ENCODE peak calls at places on chromosomes 2 and 18, in seven cellular contexts. P is astrocyte, E is neuronal stem cell, Z is MG63, V is HepG2, F is mesendoderm, W is epithelial cell of esophagus. G is an unnamed sample.
A peak's percentile ranks its signal among the peaks of the same experiment; 100 is the strongest.

GRCh38 chr2:88811238-88811637 is 119.8 kb downstream of the RPIA start:
- DNase-seq in P (no peak), E (no peak), Z (no peak), V (no peak), F (no peak), W (no peak), G (no peak)

GRCh38 chr2:64542071-64543005 is 18.2 kb downstream of the AFTPH start:
- DNase-seq in P (no peak), E (no peak), Z (no peak), V (peak; percentile 66), F (no peak), W (no peak), G (no peak)

GRCh38 chr18:63317982-63318881 is 1.3 kb downstream of the BCL2 start:
- DNase-seq in P (no peak), E (no peak), Z (peak; percentile 5), V (no peak), F (peak; percentile 86), W (peak; percentile 26), G (no peak)

GRCh38 chr2:156476516-156477206 is 40.5 kb downstream of the GPD2 start:
- DNase-seq in P (peak; percentile 91), E (no peak), Z (peak; percentile 36), V (no peak), F (no peak), W (peak; percentile 70), G (peak; percentile 36)

GRCh38 chr2:223760838-223761502 is 76.4 kb downstream of the AP1S3 start:
- DNase-seq in P (peak; percentile 88), E (no peak), Z (peak; percentile 92), V (peak; percentile 77), F (peak; percentile 55), W (peak; percentile 97), G (peak; percentile 77)

GRCh38 chr2:121372082-121372481 is 87.1 kb upstream of the TFCP2L1 start:
- DNase-seq in P (no peak), E (no peak), Z (no peak), V (no peak), F (no peak), W (no peak), G (no peak)

GRCh38 chr2:225184948-225185347 is 142.7 kb upstream of the DOCK10 start:
- DNase-seq in P (no peak), E (no peak), Z (no peak), V (no peak), F (no peak), W (no peak), G (no peak)

GRCh38 chr18:676747-677544 is 19.5 kb downstream of the TYMS start:
- DNase-seq in P (no peak), E (no peak), Z (no peak), V (no peak), F (no peak), W (no peak), G (no peak)

GRCh38 chr18:24212939-24213338 is 74.1 kb downstream of the CABYR start:
- DNase-seq in P (peak; percentile 96), E (no peak), Z (peak; percentile 15), V (peak; percentile 14), F (peak; percentile 86), W (peak; percentile 99), G (peak; percentile 98)

GRCh38 chr2:168149431-168149830 is 98.0 kb downstream of the STK39 start:
- DNase-seq in P (no peak), E (no peak), Z (no peak), V (no peak), F (no peak), W (no peak), G (peak; percentile 36)

GRCh38 chr2:202883987-202884675 is 12.6 kb upstream of the ICA1L start:
- DNase-seq in P (peak; percentile 48), E (no peak), Z (no peak), V (no peak), F (peak; percentile 1), W (no peak), G (peak; percentile 60)

GRCh38 chr2:85597241-85597640 is 1.7 kb downstream of the RNF181 start:
- DNase-seq in P (no peak), E (no peak), Z (no peak), V (no peak), F (no peak), W (no peak), G (no peak)

GRCh38 chr2:205885492-205886099 is 200.4 kb downstream of the INO80D start:
- DNase-seq in P (peak; percentile 44), E (peak; percentile 72), Z (peak; percentile 83), V (peak; percentile 65), F (peak; percentile 94), W (peak; percentile 76), G (peak; percentile 64)

GRCh38 chr18:49865401-49865800 is 52.1 kb upstream of the ACAA2 start:
- DNase-seq in P (no peak), E (no peak), Z (no peak), V (no peak), F (no peak), W (peak; percentile 38), G (no peak)

GRCh38 chr18:64099244-64099643 is 49.6 kb downstream of the LINC00305 start:
- DNase-seq in P (no peak), E (no peak), Z (no peak), V (no peak), F (no peak), W (no peak), G (no peak)

GRCh38 chr18:44819944-44820510 is 139.3 kb downstream of the SETBP1 start:
- DNase-seq in P (no peak), E (no peak), Z (peak; percentile 33), V (no peak), F (peak; percentile 43), W (no peak), G (no peak)

GRCh38 chr2:54667726-54668650 is 55.5 kb upstream of the EML6 start:
- DNase-seq in P (no peak), E (no peak), Z (no peak), V (no peak), F (no peak), W (no peak), G (no peak)

GRCh38 chr2:54665436-54665856 is 58.0 kb upstream of the EML6 start:
- DNase-seq in P (no peak), E (peak; percentile 49), Z (peak; percentile 12), V (peak; percentile 76), F (peak; percentile 73), W (peak; percentile 65), G (peak; percentile 27)

GRCh38 chr2:54664238-54664786 is 59.1 kb upstream of the EML6 start:
- DNase-seq in P (no peak), E (no peak), Z (no peak), V (no peak), F (no peak), W (no peak), G (no peak)

GRCh38 chr2:54666741-54667639 is 56.5 kb upstream of the EML6 start:
- DNase-seq in P (peak; percentile 24), E (no peak), Z (peak; percentile 16), V (peak; percentile 90), F (no peak), W (no peak), G (peak; percentile 86)

DNA sequence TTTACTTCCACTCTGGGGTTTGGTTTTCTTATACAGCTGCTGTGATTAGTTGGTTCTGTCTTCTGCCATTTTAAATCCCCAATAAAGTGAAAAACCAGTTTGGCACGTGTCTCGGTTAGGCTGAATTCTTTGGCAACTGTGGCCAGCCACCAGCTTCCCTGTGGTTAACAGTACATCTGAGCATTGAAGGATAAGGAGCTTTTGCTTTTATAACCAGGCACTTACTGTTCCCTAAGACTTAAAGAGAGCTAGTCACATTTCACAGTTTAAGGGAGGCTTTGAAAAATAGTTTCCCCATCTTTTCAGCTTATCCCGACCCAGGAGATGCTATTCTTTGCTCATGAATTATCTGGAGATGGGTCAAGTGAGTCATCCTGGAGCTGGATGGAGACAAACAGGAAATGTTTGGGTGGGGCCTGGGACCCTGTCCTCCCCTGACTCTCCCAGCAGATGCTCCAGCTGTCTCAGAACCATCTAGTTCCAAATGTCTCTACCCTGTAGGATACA is 57.3 kb upstream of the EML6 start:
- DNase-seq in P (peak; percentile 73), E (no peak), Z (peak; percentile 63), V (peak; percentile 37), F (no peak), W (peak; percentile 31), G (peak; percentile 87)
- H3K4me3 ChIP-seq in P (no peak overlapping the region), E (no peak overlapping the region), Z (no peak overlapping the region), V (no peak overlapping the region), F (no peak overlapping the region), W (no peak overlapping the region), G (no peak overlapping the region)

GRCh38 chr2:220300806-220301205 is 673.4 kb downstream of the SLC4A3 start:
- DNase-seq in P (peak; percentile 72), E (no peak), Z (no peak), V (no peak), F (no peak), W (no peak), G (peak; percentile 74)

GRCh38 chr2:220293966-220294365 is 666.5 kb downstream of the SLC4A3 start:
- DNase-seq in P (no peak), E (no peak), Z (no peak), V (no peak), F (no peak), W (peak; percentile 22), G (no peak)

GRCh38 chr2:220302756-220303155 is 675.3 kb downstream of the SLC4A3 start:
- DNase-seq in P (no peak), E (no peak), Z (no peak), V (no peak), F (no peak), W (no peak), G (peak; percentile 26)

GRCh38 chr2:220296174-220296573 is 668.7 kb downstream of the SLC4A3 start:
- DNase-seq in P (no peak), E (peak; percentile 4), Z (no peak), V (no peak), F (peak; percentile 21), W (peak; percentile 34), G (peak; percentile 22)

GRCh38 chr2:220297093-220297492 is 669.7 kb downstream of the SLC4A3 start:
- DNase-seq in P (no peak), E (no peak), Z (no peak), V (no peak), F (no peak), W (no peak), G (no peak)
- H3K4me3 ChIP-seq in P (no peak overlapping the region), E (no peak overlapping the region), Z (no peak overlapping the region), V (no peak overlapping the region), F (no peak overlapping the region), W (no peak overlapping the region), G (no peak overlapping the region)

GRCh38 chr2:170940066-170940465 is 11.0 kb downstream of the GORASP2 start:
- DNase-seq in P (no peak), E (no peak), Z (no peak), V (no peak), F (no peak), W (no peak), G (no peak)

GRCh38 chr2:170944545-170944944 is 15.5 kb downstream of the GORASP2 start:
- DNase-seq in P (no peak), E (no peak), Z (no peak), V (no peak), F (no peak), W (no peak), G (no peak)

GRCh38 chr2:170943041-170943440 is 14.0 kb downstream of the GORASP2 start:
- DNase-seq in P (no peak), E (no peak), Z (no peak), V (no peak), F (no peak), W (no peak), G (no peak)

GRCh38 chr2:170942615-170943014 is 13.6 kb downstream of the GORASP2 start:
- DNase-seq in P (no peak), E (no peak), Z (no peak), V (no peak), F (no peak), W (no peak), G (no peak)

GRCh38 chr2:170943596-170943995 is 14.5 kb downstream of the GORASP2 start:
- DNase-seq in P (no peak), E (no peak), Z (no peak), V (no peak), F (no peak), W (no peak), G (no peak)
- H3K4me3 ChIP-seq in P (no peak overlapping the region), E (no peak overlapping the region), Z (no peak overlapping the region), V (no peak overlapping the region), F (no peak overlapping the region), W (no peak overlapping the region), G (no peak overlapping the region)

GRCh38 chr18:74806700-74807416 is 209.2 kb downstream of the ZNF407 start:
- DNase-seq in P (peak; percentile 92), E (no peak), Z (no peak), V (peak; percentile 7), F (peak; percentile 54), W (peak; percentile 93), G (peak; percentile 75)
- H3K4me3 ChIP-seq in P (peak overlapping the region; percentile 18), E (no peak overlapping the region), Z (no peak overlapping the region), V (no peak overlapping the region), F (no peak overlapping the region), W (no peak overlapping the region), G (no peak overlapping the region)